ENCODE peak calls at places on chromosomes 1 and 21, in ten cellular contexts. U, T, J, N, M, H, W, Z, V and D are unnamed samples.

GRCh38 chr1:54965624-54966340 is 14.6 kb upstream of the TMEM61 start:
- DNase-seq in U (no peak), T (no peak), J (no peak), N (peak), M (peak), H (peak), W (no peak), Z (no peak), V (no peak), D (no peak)

GRCh38 chr1:67674260-67675011 is 10.6 kb upstream of the GADD45A start:
- DNase-seq in U (no peak), T (no peak), J (no peak), N (no peak), M (no peak), H (no peak), W (peak), Z (no peak), V (no peak), D (peak)

GRCh38 chr1:164576311-164577271 is 17.6 kb downstream of the PBX1 start:
- DNase-seq in U (no peak), T (no peak), J (no peak), N (no peak), M (no peak), H (no peak), W (peak), Z (no peak), V (no peak), D (no peak)

GRCh38 chr1:46001087-46001785 is 131.2 kb downstream of the PIK3R3 start:
- DNase-seq in U (no peak), T (no peak), J (no peak), N (no peak), M (no peak), H (peak), W (no peak), Z (no peak), V (no peak), D (no peak)

GRCh38 chr1:210646258-210646616 is 317.5 kb downstream of the HHAT start:
- DNase-seq in U (no peak), T (no peak), J (no peak), N (no peak), M (no peak), H (no peak), W (no peak), Z (no peak), V (no peak), D (no peak)

GRCh38 chr1:19003371-19004290 is 47.2 kb upstream of the IFFO2 start:
- DNase-seq in U (no peak), T (no peak), J (no peak), N (no peak), M (no peak), H (peak), W (no peak), Z (no peak), V (no peak), D (no peak)

GRCh38 chr1:203306089-203306969 is 1.0 kb downstream of the BTG2 start:
- DNase-seq in U (peak), T (no peak), J (no peak), N (peak), M (peak), H (peak), W (peak), Z (peak), V (no peak), D (peak)

GRCh38 chr1:222914861-222915632 is 100.2 kb downstream of the DISP1 start:
- DNase-seq in U (no peak), T (no peak), J (no peak), N (no peak), M (no peak), H (no peak), W (no peak), Z (no peak), V (no peak), D (no peak)

GRCh38 chr1:211591980-211592493 is 13.1 kb upstream of the SLC30A1 start:
- DNase-seq in U (peak), T (no peak), J (no peak), N (no peak), M (no peak), H (no peak), W (no peak), Z (no peak), V (peak), D (no peak)

GRCh38 chr1:152623203-152623844 is 421 bp upstream of the LCE3A start:
- DNase-seq in U (no peak), T (peak), J (peak), N (no peak), M (no peak), H (peak), W (no peak), Z (peak), V (peak), D (no peak)

GRCh38 chr1:92515796-92516201 is 29.1 kb upstream of the GFI1 start:
- DNase-seq in U (no peak), T (no peak), J (no peak), N (no peak), M (no peak), H (peak), W (no peak), Z (no peak), V (no peak), D (no peak)
- TF ChIP-seq POLR2A in U (no peak), T (no peak), J (no peak), N (no peak), M (no peak), H (no peak), W (no peak), Z (no peak), V (no peak), D (no peak)

GRCh38 chr1:149883598-149884247 is 15.6 kb upstream of the BOLA1 start:
- DNase-seq in U (no peak), T (no peak), J (no peak), N (no peak), M (no peak), H (no peak), W (no peak), Z (no peak), V (no peak), D (no peak)
- TF ChIP-seq POLR2A in U (no peak), T (no peak), J (no peak), N (no peak), M (no peak), H (no peak), W (no peak), Z (no peak), V (no peak), D (no peak)

GRCh38 chr1:161199506-161200119 is 759 bp upstream of the ADAMTS4 start:
- DNase-seq in U (no peak), T (no peak), J (no peak), N (no peak), M (no peak), H (no peak), W (no peak), Z (no peak), V (no peak), D (no peak)
- TF ChIP-seq POLR2A in U (no peak), T (no peak), J (no peak), N (no peak), M (no peak), H (no peak), W (no peak), Z (no peak), V (no peak), D (no peak)

DNA sequence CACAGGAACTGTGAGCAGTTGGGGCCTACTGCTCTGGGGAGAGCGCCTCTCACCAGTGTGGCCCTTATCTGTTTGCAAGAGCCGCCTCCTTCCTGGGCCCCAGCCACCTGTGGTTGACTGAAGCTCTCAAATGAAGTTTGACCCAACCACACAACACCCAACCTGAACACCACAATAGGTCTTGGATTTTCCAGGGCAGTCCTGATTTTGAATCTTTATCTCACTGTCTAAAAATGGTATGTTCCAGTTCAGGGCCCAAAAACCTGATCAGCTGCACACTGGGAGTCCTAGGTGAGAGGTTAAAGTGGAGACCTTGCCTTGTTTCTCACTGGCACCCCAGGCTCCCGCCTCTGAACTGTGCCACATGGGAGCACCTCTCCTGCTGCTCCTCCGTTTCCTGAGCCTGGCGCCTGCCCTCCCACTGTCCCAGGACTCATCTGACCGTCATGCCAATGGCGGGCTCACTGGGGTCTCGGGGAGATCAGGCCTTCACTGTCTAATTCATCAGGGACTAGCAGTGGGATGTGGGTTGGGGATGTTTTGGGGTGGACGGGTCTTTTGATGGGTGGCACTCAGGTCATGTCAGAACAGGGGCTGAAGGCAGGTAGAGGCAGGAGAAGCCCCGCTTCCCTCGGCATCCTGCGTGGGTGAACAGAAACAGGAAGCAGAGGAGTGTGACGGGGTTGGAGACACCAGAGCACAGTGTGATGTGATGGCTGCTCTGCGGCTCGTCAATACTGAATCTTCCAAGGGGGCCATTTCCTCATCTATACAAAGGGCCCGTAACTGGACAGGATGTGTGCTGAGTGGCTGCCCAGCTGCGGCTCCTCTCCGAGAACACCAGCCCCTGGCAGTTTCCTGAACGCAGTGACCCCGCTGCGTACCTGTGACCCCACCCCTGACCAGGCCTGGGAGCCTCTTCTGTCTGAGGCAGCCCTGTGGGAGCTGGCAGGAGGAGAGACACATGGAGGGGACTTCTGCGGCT is 59.6 kb upstream of the ITPKB start:
- DNase-seq in U (no peak), T (peak), J (peak), N (no peak), M (peak), H (no peak), W (no peak), Z (no peak), V (no peak), D (peak)
- TF ChIP-seq POLR2A in U (no peak), T (peak), J (peak), N (no peak), M (no peak), H (no peak), W (no peak), Z (no peak), V (no peak), D (no peak)

GRCh38 chr1:201538618-201539551 is at the start of gene NAV1:
- DNase-seq in U (peak), T (no peak), J (no peak), N (no peak), M (peak), H (no peak), W (peak), Z (no peak), V (peak), D (no peak)
- TF ChIP-seq POLR2A in U (no peak), T (no peak), J (no peak), N (no peak), M (no peak), H (no peak), W (peak), Z (peak), V (peak), D (no peak)

GRCh38 chr1:175818929-175819328 is 75.5 kb upstream of the TNR start:
- DNase-seq in U (no peak), T (no peak), J (no peak), N (no peak), M (no peak), H (no peak), W (no peak), Z (no peak), V (no peak), D (no peak)

GRCh38 chr1:175823401-175823800 is 80.0 kb upstream of the TNR start:
- DNase-seq in U (no peak), T (no peak), J (no peak), N (no peak), M (no peak), H (no peak), W (no peak), Z (no peak), V (no peak), D (no peak)

GRCh38 chr1:175824079-175824478 is 80.7 kb upstream of the TNR start:
- DNase-seq in U (no peak), T (no peak), J (no peak), N (no peak), M (no peak), H (peak), W (no peak), Z (no peak), V (no peak), D (peak)

GRCh38 chr1:175822575-175822974 is 79.2 kb upstream of the TNR start:
- DNase-seq in U (no peak), T (no peak), J (no peak), N (no peak), M (no peak), H (no peak), W (no peak), Z (no peak), V (peak), D (no peak)

DNA sequence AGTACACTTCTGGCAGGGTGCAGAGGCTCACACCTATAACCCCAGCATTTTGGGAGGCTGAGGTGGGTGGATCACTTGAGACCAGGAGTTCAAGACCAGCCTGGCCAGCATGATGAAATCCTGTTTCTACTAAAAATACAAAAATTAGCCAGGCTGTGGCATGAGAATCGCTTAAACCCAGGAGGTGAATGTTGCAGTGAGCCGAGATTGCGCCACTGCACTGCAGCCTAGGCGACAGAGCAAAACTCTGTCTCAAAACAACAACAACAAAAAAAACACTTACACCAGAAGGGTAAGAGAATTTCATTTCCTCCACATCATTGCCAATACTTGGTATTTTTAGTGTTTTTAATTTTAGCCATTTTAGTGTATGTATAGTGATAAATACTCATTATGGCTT is 77.1 kb upstream of the TNR start:
- DNase-seq in U (no peak), T (no peak), J (no peak), N (no peak), M (no peak), H (no peak), W (no peak), Z (no peak), V (no peak), D (no peak)
- TF ChIP-seq POLR2A in U (no peak), T (no peak), J (no peak), N (no peak), M (no peak), H (no peak), W (no peak), Z (no peak), V (no peak), D (no peak)

GRCh38 chr21:38921511-38922215 is 115.9 kb downstream of the ETS2 start:
- DNase-seq in U (no peak), T (no peak), J (no peak), N (no peak), M (no peak), H (no peak), W (no peak), Z (no peak), V (no peak), D (no peak)
- TF ChIP-seq POLR2A in U (no peak), T (no peak), J (no peak), N (no peak), M (no peak), H (no peak), W (no peak), Z (no peak), V (no peak), D (no peak)

GRCh38 chr1:234610582-234611152 is 689 bp upstream of the IRF2BP2 start:
- DNase-seq in U (peak), T (peak), J (peak), N (peak), M (peak), H (peak), W (peak), Z (peak), V (peak), D (peak)
- TF ChIP-seq POLR2A in U (peak), T (peak), J (peak), N (no peak), M (peak), H (peak), W (peak), Z (peak), V (peak), D (peak)